ENCODE peak calls at places on chromosomes 16 and 17, in four cellular contexts. I is GM12878, S is GM12891, Y is K562. B is an unnamed sample.

GRCh38 chr17:3447625-3448024 is 14.0 kb upstream of the OR1E2 start:
- DNase-seq in I (no peak), Y (no peak), S (no peak), B (no peak)

GRCh38 chr17:63035271-63035670 is 69.2 kb downstream of the TANC2 start:
- DNase-seq in Y (no peak), I (no peak), S (no peak), B (no peak)

GRCh38 chr16:52456368-52456767 is 90.6 kb downstream of the TOX3 start:
- DNase-seq in Y (no peak), I (no peak), S (no peak), B (no peak)

GRCh38 chr17:56142325-56142724 is 10.9 kb upstream of the ANKFN1 start:
- DNase-seq in Y (no peak), S (no peak), I (no peak), B (no peak)

GRCh38 chr17:6558276-6558675 is 1.9 kb upstream of the PITPNM3 start:
- DNase-seq in I (no peak), Y (no peak), S (no peak), B (no peak)

GRCh38 chr17:17423656-17424055 is 53.1 kb upstream of the MED9 start:
- DNase-seq in Y (no peak), I (no peak), S (no peak), B (no peak)

GRCh38 chr17:1005361-1005946 is 8.5 kb downstream of the TIMM22 start:
- DNase-seq in I (no peak), Y (no peak), S (no peak), B (no peak)

GRCh38 chr17:40341808-40342574 is 22.5 kb downstream of the GJD3 start:
- DNase-seq in S (no peak), Y (peak), I (no peak), B (no peak)

GRCh38 chr17:66689192-66689591 is 145.7 kb upstream of the CACNG5 start:
- DNase-seq in I (no peak), S (no peak), Y (no peak), B (no peak)

GRCh38 chr17:38873646-38874380 is 4.0 kb downstream of the LASP1 start:
- DNase-seq in Y (no peak), S (no peak), I (no peak), B (no peak)

GRCh38 chr17:41785876-41786226 is 660 bp downstream of the JUP start:
- DNase-seq in I (no peak), Y (peak), S (no peak), B (peak)
- TF ChIP-seq POLR2AphosphoS5 in I (no peak), Y (no peak), S (no peak), B (no peak)

DNA sequence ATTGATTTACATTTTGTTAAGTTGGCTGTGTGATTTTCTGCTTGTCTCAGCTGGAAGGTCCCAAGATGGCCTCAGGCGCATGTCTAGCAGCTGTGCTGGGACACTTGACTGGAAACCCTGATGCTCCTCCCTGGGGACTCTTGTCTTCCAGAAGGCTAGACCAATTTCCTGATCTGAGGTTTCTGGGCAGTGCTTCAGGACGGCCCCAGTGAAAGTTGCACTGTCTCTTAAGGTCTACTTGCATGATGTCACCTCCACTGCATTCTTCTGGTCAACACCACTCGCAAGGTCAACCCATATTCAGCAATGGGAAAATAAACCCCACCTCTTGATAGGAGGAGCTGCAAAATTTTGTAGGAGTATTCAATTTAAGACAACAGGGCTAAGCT is 116.0 kb downstream of the SALL1 start:
- DNase-seq in I (no peak), Y (no peak), S (no peak), B (no peak)
- TF ChIP-seq SPI1 in I (no peak), Y (no peak), S (no peak), B (no peak)

GRCh38 chr17:76681222-76682137 is 29.3 kb downstream of the MXRA7 start:
- DNase-seq in Y (peak), I (no peak), S (peak), B (peak)
- TF ChIP-seq POLR2AphosphoS5 in Y (no peak), I (no peak), S (no peak), B (no peak)

GRCh38 chr17:73592079-73592415 is 52.2 kb downstream of the SDK2 start:
- DNase-seq in I (no peak), S (no peak), Y (no peak), B (no peak)

GRCh38 chr17:73591278-73592078 is 52.8 kb downstream of the SDK2 start:
- DNase-seq in Y (no peak), S (peak), I (peak), B (no peak)

GRCh38 chr17:73593249-73593965 is 50.8 kb downstream of the SDK2 start:
- DNase-seq in I (no peak), Y (no peak), S (no peak), B (no peak)

GRCh38 chr17:73594025-73594424 is 50.2 kb downstream of the SDK2 start:
- DNase-seq in I (no peak), Y (no peak), S (no peak), B (no peak)

DNA sequence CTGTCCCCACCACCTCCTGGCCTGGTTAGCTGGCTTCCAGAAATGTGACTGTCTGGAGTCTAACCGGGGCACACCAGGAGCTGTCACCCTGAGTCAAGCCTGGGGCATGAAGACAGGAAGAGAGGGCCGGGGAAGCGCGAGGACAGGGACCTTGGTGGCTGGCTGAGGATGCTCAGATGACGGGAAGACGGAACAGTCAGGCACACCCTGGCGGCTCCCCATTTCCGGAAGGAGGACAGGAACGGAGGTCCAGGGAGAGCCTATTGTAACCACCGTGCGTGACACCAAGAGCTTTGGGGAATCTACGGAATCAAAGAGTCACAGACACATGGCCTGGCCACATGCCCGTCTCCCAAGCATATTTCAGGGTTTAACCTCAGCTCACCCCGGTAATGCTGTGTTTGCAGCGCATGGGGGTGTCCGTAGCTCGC is 51.7 kb downstream of the SDK2 start:
- DNase-seq in S (no peak), Y (no peak), I (no peak), B (no peak)
- TF ChIP-seq SPI1 in S (no peak), Y (no peak), I (no peak), B (no peak)

GRCh38 chr17:9291912-9292562 is 270.7 kb downstream of the NTN1 start:
- DNase-seq in S (peak), Y (peak), I (no peak), B (no peak)
- TF ChIP-seq POLR2AphosphoS5 in S (no peak), Y (no peak), I (no peak), B (no peak)

GRCh38 chr16:89033796-89034572 is 57.0 kb upstream of the CBFA2T3 start:
- DNase-seq in S (no peak), Y (no peak), I (no peak), B (no peak)
- TF ChIP-seq SPI1 in S (no peak), Y (no peak), I (no peak), B (no peak)

GRCh38 chr17:9845306-9845705 is 19.6 kb downstream of the GLP2R start:
- DNase-seq in I (no peak), S (no peak), Y (no peak), B (no peak)

GRCh38 chr17:9844153-9844552 is 18.4 kb downstream of the GLP2R start:
- DNase-seq in Y (no peak), S (no peak), I (no peak), B (no peak)

GRCh38 chr17:9839433-9839832 is 13.7 kb downstream of the GLP2R start:
- DNase-seq in S (no peak), I (no peak), Y (no peak), B (no peak)

GRCh38 chr17:9843152-9844010 is 17.7 kb downstream of the GLP2R start:
- DNase-seq in Y (no peak), S (no peak), I (no peak), B (no peak)

DNA sequence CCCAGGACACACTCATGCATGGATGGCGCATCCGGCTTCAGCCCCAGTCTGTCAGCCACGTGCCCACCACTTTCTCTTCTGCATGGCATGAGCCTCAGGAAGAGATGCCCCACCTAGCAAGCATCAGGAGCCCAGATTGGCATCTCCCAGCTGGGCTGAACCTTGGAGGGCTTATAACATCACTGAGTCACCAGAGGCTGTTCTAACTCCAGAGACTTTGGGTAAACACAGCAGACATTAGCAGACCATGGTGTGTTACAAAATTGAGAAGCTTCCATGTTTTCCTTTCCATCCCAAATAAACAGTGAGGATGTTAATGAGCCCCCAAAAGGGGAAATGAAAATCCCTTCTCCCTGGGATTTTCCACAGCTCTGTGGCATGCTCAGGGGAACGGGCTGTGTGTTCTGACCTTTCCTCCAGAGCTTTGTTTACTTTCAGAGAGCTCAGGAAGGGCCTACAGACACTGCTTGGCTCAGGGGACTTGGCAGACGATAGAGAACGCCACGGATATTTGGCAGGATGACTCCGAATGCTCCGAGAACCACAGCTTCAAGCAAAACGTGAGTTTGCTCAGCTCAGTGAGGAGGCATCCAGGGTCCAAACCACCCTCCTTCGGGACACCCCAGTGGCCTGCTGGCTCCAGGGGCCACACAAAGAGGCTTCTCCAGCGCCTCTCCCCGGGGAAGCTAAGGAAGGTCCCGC is 16.5 kb downstream of the GLP2R start:
- DNase-seq in I (no peak), S (no peak), Y (no peak), B (no peak)
- TF ChIP-seq POLR2AphosphoS5 in I (no peak), S (no peak), Y (no peak), B (no peak)